ENCODE peak calls at places on chromosomes 7 and 10, in five cellular contexts. J is thoracic aorta, D is tibial nerve, I is psoas muscle, Q is AG04450. U is an unnamed sample.

GRCh38 chr7:79593819-79594218 is 140.4 kb upstream of the MAGI2 start:
- DNase-seq in Q (no peak), D (no peak), J (no peak), I (no peak), U (no peak)

GRCh38 chr10:101053516-101053915 is 8.3 kb upstream of the KAZALD1 start:
- DNase-seq in I (no peak), D (no peak), J (no peak), Q (no peak), U (no peak)

GRCh38 chr7:140722254-140722653 is 25.7 kb downstream of the NDUFB2 start:
- DNase-seq in I (no peak), Q (no peak), D (no peak), J (no peak), U (no peak)

GRCh38 chr10:67767245-67767644 is 70.7 kb downstream of the DNAJC12 start:
- DNase-seq in J (no peak), D (no peak), Q (no peak), I (no peak), U (no peak)

GRCh38 chr7:92621026-92621540 is 30.9 kb upstream of the FAM133B start:
- DNase-seq in Q (peak; percentile 85), D (peak; percentile 26), I (peak; percentile 52), J (no peak), U (peak; percentile 65)

GRCh38 chr10:55627526-55628170 is 733.4 kb downstream of the ZWINT start:
- DNase-seq in J (no peak), D (no peak), Q (no peak), I (no peak), U (no peak)

GRCh38 chr7:18399624-18400235 is 95.8 kb upstream of the HDAC9 start:
- DNase-seq in I (no peak), J (no peak), D (no peak), Q (no peak), U (no peak)

GRCh38 chr10:1116051-1116450 is 59.9 kb downstream of the WDR37 start:
- DNase-seq in D (no peak), Q (no peak), J (no peak), I (no peak), U (no peak)

GRCh38 chr10:91200314-91201212 is 19.9 kb upstream of the PCGF5 start:
- DNase-seq in J (no peak), I (no peak), D (no peak), Q (no peak), U (no peak)

GRCh38 chr10:102431452-102432124 is 786 bp downstream of the CUEDC2 start:
- DNase-seq in D (no peak), J (no peak), Q (no peak), I (no peak), U (no peak)

GRCh38 chr10:35378547-35379210 is 42.4 kb downstream of the CCNY start:
- DNase-seq in D (no peak), J (no peak), I (no peak), Q (no peak), U (no peak)

GRCh38 chr10:78211476-78212110 is 177.9 kb downstream of the RPS24 start:
- DNase-seq in D (peak; percentile 45), J (no peak), Q (peak; percentile 30), I (no peak), U (no peak)

GRCh38 chr10:102621418-102622325 is 22.6 kb upstream of the TRIM8 start:
- DNase-seq in Q (no peak), D (no peak), J (no peak), I (peak; percentile 52), U (no peak)

GRCh38 chr10:1309969-1310789 is 254.0 kb downstream of the WDR37 start:
- DNase-seq in J (no peak), D (no peak), Q (no peak), I (no peak), U (no peak)

GRCh38 chr10:111756541-111757061 is 427.0 kb downstream of the GPAM start:
- DNase-seq in Q (no peak), D (peak; percentile 51), J (no peak), I (peak; percentile 46), U (no peak)

GRCh38 chr10:43201545-43202131 is 63.4 kb downstream of the CSGALNACT2 start:
- DNase-seq in J (no peak), D (peak; percentile 3), I (peak; percentile 35), Q (no peak), U (no peak)

GRCh38 chr10:43204394-43204942 is 62.4 kb downstream of the RASGEF1A start:
- DNase-seq in J (no peak), I (peak; percentile 52), D (no peak), Q (no peak), U (no peak)

GRCh38 chr10:43203491-43204393 is 63.1 kb downstream of the RASGEF1A start:
- DNase-seq in J (no peak), I (peak; percentile 45), D (no peak), Q (no peak), U (no peak)

GRCh38 chr10:43202224-43202656 is 64.0 kb downstream of the CSGALNACT2 start:
- DNase-seq in I (peak; percentile 59), Q (no peak), J (no peak), D (no peak), U (peak; percentile 24)

GRCh38 chr10:43202657-43203490 is 64.0 kb downstream of the RASGEF1A start:
- DNase-seq in Q (no peak), D (no peak), I (peak; percentile 65), J (no peak), U (peak; percentile 38)
- H3K9me3 ChIP-seq in Q (peaks cover 4% of the 10 kb centered on the region), D (no peaks in the 10 kb centered on the region), I (no peaks in the 10 kb centered on the region), J (no peaks in the 10 kb centered on the region), U (no peaks in the 10 kb centered on the region)

GRCh38 chr7:57642730-57643129 is 192.8 kb downstream of the ZNF716 start:
- DNase-seq in D (no peak), I (no peak), Q (no peak), J (no peak), U (no peak)

GRCh38 chr7:57651006-57651405 is 201.0 kb downstream of the ZNF716 start:
- DNase-seq in D (no peak), J (no peak), I (no peak), Q (no peak), U (no peak)

GRCh38 chr7:57646219-57646900 is 196.4 kb downstream of the ZNF716 start:
- DNase-seq in I (no peak), D (no peak), J (no peak), Q (no peak), U (no peak)

GRCh38 chr7:57641521-57642067 is 191.6 kb downstream of the ZNF716 start:
- DNase-seq in J (no peak), D (no peak), Q (no peak), I (no peak), U (no peak)

GRCh38 chr7:57646901-57647246 is 196.9 kb downstream of the ZNF716 start:
- DNase-seq in J (no peak), Q (no peak), I (no peak), D (no peak), U (no peak)
- H3K9me3 ChIP-seq in J (no peaks in the 10 kb centered on the region), Q (peaks cover 84% of the 10 kb centered on the region), I (no peaks in the 10 kb centered on the region), D (no peaks in the 10 kb centered on the region), U (no peaks in the 10 kb centered on the region)

DNA sequence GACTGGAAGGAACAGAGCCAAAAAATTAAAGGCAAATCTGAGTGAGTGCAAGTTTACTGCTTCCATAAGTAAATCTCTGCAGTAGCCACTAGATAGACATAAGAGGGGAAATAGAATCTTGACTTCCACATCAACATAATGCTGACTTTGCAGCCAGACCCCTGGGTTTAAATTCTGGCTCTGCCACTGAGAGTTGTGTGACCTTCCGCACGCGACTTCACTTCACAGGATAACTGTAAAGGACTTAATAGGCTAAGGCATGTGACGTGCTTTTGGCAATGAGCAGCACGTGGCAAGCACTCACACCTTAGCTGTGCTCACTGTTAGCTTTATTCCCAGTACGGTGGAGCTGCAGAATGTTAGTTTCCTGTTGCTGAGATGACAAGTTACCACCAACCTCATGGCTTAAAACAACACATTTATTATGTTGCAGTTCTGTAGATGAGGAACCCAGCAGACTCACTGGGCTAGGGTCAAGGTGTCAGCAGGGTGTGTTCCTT is 286.0 kb downstream of the CELF2 start:
- DNase-seq in Q (no peak), I (no peak), J (no peak), D (no peak), U (no peak)
- H3K9me3 ChIP-seq in Q (peaks cover 28% of the 10 kb centered on the region), I (peaks cover 5% of the 10 kb centered on the region), J (peaks cover 8% of the 10 kb centered on the region), D (no peaks in the 10 kb centered on the region), U (peaks cover 14% of the 10 kb centered on the region)

GRCh38 chr7:64515781-64516180 is 47.1 kb downstream of the ZNF680 start:
- DNase-seq in D (no peak), J (no peak), I (no peak), Q (no peak), U (no peak)
- H3K9me3 ChIP-seq in D (peaks cover 2% of the 10 kb centered on the region), J (peaks cover 60% of the 10 kb centered on the region), I (peaks cover 59% of the 10 kb centered on the region), Q (peaks cover 18% of the 10 kb centered on the region), U (peaks cover 25% of the 10 kb centered on the region)

DNA sequence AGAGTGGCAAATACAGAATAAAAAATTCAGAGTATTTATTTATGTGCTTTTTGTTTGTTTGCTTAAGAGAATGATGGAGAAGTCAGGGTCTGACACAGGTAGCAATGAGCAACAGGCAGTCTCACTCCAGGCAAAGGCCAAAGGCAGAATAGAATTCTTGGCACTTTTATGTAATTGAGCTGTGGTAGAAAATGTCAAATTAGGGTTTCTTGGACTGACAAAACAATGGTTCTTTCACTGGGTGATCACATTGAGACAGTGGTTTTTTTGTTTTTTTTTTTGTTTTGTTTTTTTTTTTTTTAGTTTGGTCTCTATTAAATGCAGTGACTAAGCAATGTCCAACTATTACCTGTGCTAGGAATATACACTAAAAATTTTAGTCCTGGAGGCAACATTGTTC is 27.4 kb downstream of the POM121L12 start:
- DNase-seq in I (no peak), J (no peak), Q (no peak), D (no peak), U (no peak)
- H3K9me3 ChIP-seq in I (peaks cover 4% of the 10 kb centered on the region), J (no peaks in the 10 kb centered on the region), Q (peaks cover 10% of the 10 kb centered on the region), D (no peaks in the 10 kb centered on the region), U (no peaks in the 10 kb centered on the region)

GRCh38 chr10:13354783-13355182 is 6.7 kb upstream of the SEPHS1 start:
- DNase-seq in J (no peak), D (no peak), Q (no peak), I (no peak), U (no peak)

GRCh38 chr10:13348216-13349017 is at the start of gene SEPHS1:
- DNase-seq in D (peak; percentile 27), Q (no peak), J (peak; percentile 12), I (peak; percentile 92), U (peak; percentile 62)

GRCh38 chr10:13352519-13352918 is 4.4 kb upstream of the SEPHS1 start:
- DNase-seq in I (no peak), J (no peak), Q (no peak), D (no peak), U (no peak)

GRCh38 chr10:13349776-13350274 is 1.7 kb upstream of the SEPHS1 start:
- DNase-seq in D (peak; percentile 18), Q (no peak), J (no peak), I (peak; percentile 62), U (no peak)

DNA sequence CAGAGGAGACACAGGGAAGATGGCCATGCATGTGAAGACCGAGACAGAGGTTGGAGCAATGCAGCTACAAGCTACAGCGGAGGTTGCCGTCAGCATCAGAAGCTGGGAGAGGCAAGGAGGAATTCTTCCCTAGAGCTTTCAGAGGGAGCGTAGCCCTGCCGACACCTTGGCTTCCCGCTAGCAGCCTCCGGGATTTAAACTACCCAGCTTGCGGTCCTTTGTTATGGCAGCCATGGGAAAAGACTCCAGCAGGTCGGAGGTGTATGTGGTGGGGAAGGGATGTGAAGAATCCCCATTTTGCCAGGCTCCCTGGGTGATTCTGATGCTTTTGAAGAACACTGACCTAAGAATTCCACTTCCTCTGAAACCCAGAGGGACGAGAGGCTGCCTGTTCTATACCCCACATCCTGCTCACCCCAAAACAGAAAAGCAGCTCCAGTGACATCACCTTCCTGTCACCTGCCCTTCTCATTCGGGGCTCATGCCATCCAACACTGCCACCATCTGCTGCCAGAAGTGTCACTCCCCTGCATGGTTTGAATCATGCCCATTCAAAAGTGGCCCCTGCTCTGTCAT is 3.3 kb upstream of the SEPHS1 start:
- DNase-seq in Q (no peak), I (no peak), J (no peak), D (no peak), U (no peak)
- H3K9me3 ChIP-seq in Q (no peaks in the 10 kb centered on the region), I (no peaks in the 10 kb centered on the region), J (no peaks in the 10 kb centered on the region), D (no peaks in the 10 kb centered on the region), U (no peaks in the 10 kb centered on the region)